ENCODE peak calls at places on chromosome 13, in five cellular contexts. Y, U, J, Q and H are unnamed samples.

GRCh38 chr13:30615851-30616311 is 1.8 kb upstream of the USPL1 start:
- DNase-seq in Q (peak), Y (no peak), U (peak), J (no peak), H (peak)

GRCh38 chr13:26628706-26629105 is 71.2 kb downstream of the WASF3 start:
- DNase-seq in Q (no peak), U (peak), Y (no peak), J (no peak), H (peak)

GRCh38 chr13:51006067-51006800 is 96.6 kb downstream of the RNASEH2B start:
- DNase-seq in Q (no peak), Y (no peak), J (no peak), U (peak), H (no peak)

GRCh38 chr13:20028953-20029352 is 70.4 kb downstream of the ZMYM2 start:
- DNase-seq in Y (no peak), J (no peak), Q (no peak), U (no peak), H (no peak)

GRCh38 chr13:24038405-24038804 is 122.1 kb upstream of the SPATA13 start:
- DNase-seq in J (no peak), U (peak), Q (no peak), Y (no peak), H (peak)

GRCh38 chr13:112752711-112753541 is 63.1 kb downstream of the ATP11A start:
- DNase-seq in Q (no peak), U (no peak), J (peak), Y (no peak), H (no peak)

GRCh38 chr13:51797664-51798488 is 6.1 kb downstream of the DHRS12 start:
- DNase-seq in J (peak), Y (no peak), U (peak), Q (peak), H (peak)

GRCh38 chr13:110726726-110727125 is 13.2 kb downstream of the ING1 start:
- DNase-seq in Q (no peak), Y (no peak), J (peak), U (no peak), H (no peak)

GRCh38 chr13:96229356-96229755 is 139.4 kb downstream of the HS6ST3 start:
- DNase-seq in J (no peak), U (peak), Y (no peak), Q (peak), H (peak)

GRCh38 chr13:75785130-75785529 is 149.0 kb downstream of the LMO7 start:
- DNase-seq in Q (no peak), U (peak), Y (no peak), J (no peak), H (peak)

GRCh38 chr13:96091164-96091931 is 1.4 kb downstream of the HS6ST3 start:
- DNase-seq in Q (peak), J (no peak), Y (no peak), U (peak), H (peak)

GRCh38 chr13:105952233-105952767 is 583.2 kb downstream of the EFNB2 start:
- DNase-seq in J (no peak), U (no peak), Y (no peak), Q (no peak), H (peak)

GRCh38 chr13:41974262-41974900 is 13.5 kb upstream of the VWA8 start:
- DNase-seq in Y (no peak), J (no peak), Q (no peak), U (no peak), H (no peak)

GRCh38 chr13:20351279-20352022 is 119.3 kb upstream of the GJB6 start:
- DNase-seq in Y (no peak), J (no peak), Q (no peak), U (peak), H (peak)

GRCh38 chr13:31090921-31091624 is 70.6 kb downstream of the HSPH1 start:
- DNase-seq in Y (no peak), U (peak), J (no peak), Q (no peak), H (peak)

GRCh38 chr13:113970810-113971470 is 2.9 kb downstream of the C13orf46 start:
- DNase-seq in J (no peak), Y (no peak), Q (no peak), U (peak), H (peak)

GRCh38 chr13:109355129-109355528 is 431.3 kb downstream of the IRS2 start:
- DNase-seq in U (no peak), Y (no peak), Q (no peak), J (no peak), H (no peak)

GRCh38 chr13:111020546-111020945 is 94.6 kb upstream of the ARHGEF7 start:
- DNase-seq in J (no peak), Y (no peak), U (no peak), Q (no peak), H (no peak)

GRCh38 chr13:50613356-50613831 is 230.1 kb downstream of the DLEU7 start:
- DNase-seq in Y (no peak), U (peak), Q (no peak), J (no peak), H (no peak)

GRCh38 chr13:110410000-110410399 is 102.9 kb downstream of the COL4A2 start:
- DNase-seq in U (no peak), Y (no peak), Q (no peak), J (no peak), H (no peak)

GRCh38 chr13:71171740-71172139 is 695.3 kb downstream of the DACH1 start:
- DNase-seq in Y (no peak), Q (no peak), U (no peak), J (no peak), H (no peak)

GRCh38 chr13:43805681-43806128 is 18.9 kb upstream of the ENOX1 start:
- DNase-seq in Q (no peak), J (no peak), U (peak), Y (no peak), H (peak)

GRCh38 chr13:24152292-24153214 is 8.0 kb upstream of the SPATA13 start:
- DNase-seq in Q (no peak), Y (no peak), U (no peak), J (no peak), H (no peak)

GRCh38 chr13:99018418-99019180 is 40.7 kb upstream of the DOCK9 start:
- DNase-seq in J (no peak), Y (no peak), U (peak), Q (no peak), H (peak)

GRCh38 chr13:33767140-33767539 is 50.8 kb upstream of the RFC3 start:
- DNase-seq in Q (no peak), U (no peak), J (no peak), Y (no peak), H (no peak)